ENCODE peak calls at places on chromosomes 16 and 17, in seven cellular contexts. P is IMR-90, Q is trophoblast cell, F is mesendoderm, E is mesenchymal stem cell, S is H1, J is neuronal stem cell. X is an unnamed sample.

GRCh38 chr17:44005865-44006580 is 1.6 kb downstream of the NAGS start:
- DNase-seq in F (peak), J (no peak), E (peak), P (no peak), S (no peak), Q (no peak), X (peak)

GRCh38 chr17:7293821-7294613 is 422 bp downstream of the YBX2 start:
- DNase-seq in F (peak), P (no peak), E (no peak), J (no peak), S (no peak), Q (peak), X (peak)

GRCh38 chr16:78195868-78196267 is 96.4 kb downstream of the WWOX start:
- DNase-seq in Q (no peak), F (no peak), P (no peak), S (no peak), E (no peak), J (no peak), X (no peak)

GRCh38 chr17:17824780-17825614 is 11.8 kb downstream of the SREBF1 start:
- DNase-seq in Q (no peak), E (peak), J (no peak), S (no peak), F (peak), P (no peak), X (peak)

GRCh38 chr16:340370-341091 is 12.0 kb downstream of the AXIN1 start:
- DNase-seq in E (no peak), J (no peak), Q (peak), F (no peak), S (no peak), P (no peak), X (no peak)

GRCh38 chr17:49104511-49105074 is 28.0 kb upstream of the B4GALNT2 start:
- DNase-seq in F (no peak), S (no peak), J (no peak), Q (no peak), E (peak), P (peak), X (no peak)

GRCh38 chr17:18041776-18042175 is 2.6 kb downstream of the GID4 start:
- DNase-seq in P (peak), S (no peak), F (no peak), E (peak), J (no peak), Q (peak), X (no peak)

GRCh38 chr17:17416400-17417360 is 60.1 kb upstream of the MED9 start:
- DNase-seq in S (no peak), Q (no peak), P (peak), F (no peak), E (peak), J (no peak), X (no peak)

GRCh38 chr16:84226026-84226425 is 13.8 kb downstream of the KCNG4 start:
- DNase-seq in J (no peak), Q (no peak), S (no peak), F (no peak), E (no peak), P (no peak), X (no peak)

GRCh38 chr16:12501727-12502457 is 301.8 kb downstream of the CPPED1 start:
- DNase-seq in Q (no peak), F (no peak), P (no peak), S (no peak), J (no peak), E (no peak), X (no peak)

GRCh38 chr17:57713140-57713539 is 32.0 kb downstream of the CCDC182 start:
- DNase-seq in J (no peak), E (no peak), Q (no peak), S (no peak), P (no peak), F (no peak), X (no peak)

GRCh38 chr17:62933986-62934385 is 32.0 kb upstream of the TANC2 start:
- DNase-seq in S (no peak), Q (peak), E (peak), P (no peak), F (no peak), J (no peak), X (no peak)

GRCh38 chr17:33639103-33639991 is 346.3 kb upstream of the ASIC2 start:
- DNase-seq in S (no peak), Q (no peak), E (no peak), P (no peak), J (no peak), F (no peak), X (no peak)

GRCh38 chr16:12896562-12896961 is 4.8 kb upstream of the SHISA9 start:
- DNase-seq in F (peak), S (no peak), P (no peak), Q (peak), E (peak), J (peak), X (peak)

GRCh38 chr16:17364319-17365210 is 106.2 kb downstream of the XYLT1 start:
- DNase-seq in E (no peak), S (no peak), F (no peak), J (no peak), P (peak), Q (no peak), X (no peak)

GRCh38 chr16:53087101-53087500 is 32.3 kb downstream of the CHD9 start:
- DNase-seq in E (no peak), P (peak), S (no peak), F (peak), Q (no peak), J (no peak), X (no peak)

DNA sequence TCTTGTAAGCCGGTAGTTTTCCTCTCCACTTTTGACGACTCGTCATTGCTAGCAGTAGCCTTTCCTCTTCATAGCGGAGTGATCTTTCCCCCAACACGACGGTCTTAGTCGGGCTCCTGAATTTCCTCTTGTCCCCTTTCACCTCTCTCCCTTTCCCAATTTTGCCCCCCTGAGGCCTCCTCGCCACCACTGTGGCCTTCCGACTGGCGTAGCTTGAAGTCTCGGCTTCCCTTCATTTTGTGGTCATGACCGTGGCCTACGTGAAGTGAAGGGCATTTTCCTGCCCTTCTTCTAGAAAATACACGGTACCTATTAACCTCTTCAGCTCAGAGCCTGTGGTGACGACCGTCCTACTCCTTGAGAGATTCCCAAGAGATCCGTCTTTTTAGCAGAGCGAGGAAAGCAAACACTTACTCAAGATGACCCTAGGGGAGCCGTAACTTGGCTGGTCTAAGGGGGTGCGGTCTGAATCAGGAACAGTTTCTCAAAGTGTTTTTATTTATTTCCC is 791 bp downstream of the PRKAR1A start:
- DNase-seq in F (peak), Q (peak), P (peak), E (peak), S (no peak), J (no peak), X (no peak)
- H3K23ac ChIP-seq in F (no peak), Q (no peak), P (peak), E (no peak), S (no peak), J (no peak), X (no peak)

GRCh38 chr16:73483934-73484712 is 436.2 kb upstream of the ZFHX3 start:
- DNase-seq in J (no peak), S (no peak), Q (no peak), E (no peak), F (peak), P (no peak), X (peak)

GRCh38 chr16:73480381-73480780 is 432.5 kb upstream of the ZFHX3 start:
- DNase-seq in J (no peak), F (peak), E (no peak), P (no peak), Q (no peak), S (no peak), X (peak)

DNA sequence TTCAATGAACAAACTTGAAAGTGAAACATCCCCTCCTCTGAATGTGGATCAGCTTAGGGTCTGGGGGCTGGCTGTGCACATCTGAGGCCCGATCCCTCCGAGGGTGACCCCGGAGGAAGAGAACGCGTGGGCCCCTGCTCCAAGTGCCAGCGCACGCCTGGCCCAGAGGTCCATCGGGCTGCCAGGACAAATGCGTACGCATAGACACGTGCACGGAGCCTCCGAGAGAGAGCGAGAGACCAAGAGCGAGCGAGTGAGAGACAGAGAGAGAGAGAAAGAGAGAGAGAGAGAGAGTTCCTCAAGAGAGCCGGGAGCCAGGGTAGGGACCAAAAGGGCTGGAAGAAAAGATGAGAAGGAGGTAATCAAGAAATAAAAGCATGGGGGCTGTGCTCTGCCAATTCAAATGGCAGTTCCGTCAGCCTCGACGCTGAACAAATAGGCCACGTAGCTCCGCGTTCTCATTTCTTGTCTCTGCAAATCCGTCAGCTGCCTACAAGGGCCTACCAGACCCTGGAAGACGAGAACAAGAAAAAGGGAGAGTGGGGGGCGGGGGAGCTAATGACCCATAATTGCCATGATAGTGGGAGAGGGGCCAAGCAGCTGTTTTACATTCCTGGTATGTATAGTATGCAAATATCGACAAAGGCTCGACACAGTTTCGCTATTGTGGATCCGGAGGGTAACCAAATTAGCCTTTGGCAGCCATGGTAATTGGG is 435.3 kb upstream of the ZFHX3 start:
- DNase-seq in P (no peak), S (peak), Q (no peak), E (no peak), J (peak), F (peak), X (peak)
- H3K23ac ChIP-seq in P (no peak), S (no peak), Q (no peak), E (no peak), J (peak), F (no peak), X (no peak)

GRCh38 chr17:76690596-76691280 is 20.0 kb downstream of the MXRA7 start:
- DNase-seq in P (no peak), E (no peak), Q (no peak), J (no peak), F (no peak), S (no peak), X (no peak)
- H3K23ac ChIP-seq in P (no peak), E (no peak), Q (no peak), J (no peak), F (no peak), S (no peak), X (no peak)

GRCh38 chr16:49874613-49875237 is 18.8 kb upstream of the ZNF423 start:
- DNase-seq in P (no peak), J (no peak), S (no peak), F (no peak), E (no peak), Q (no peak), X (no peak)
- H3K23ac ChIP-seq in P (no peak), J (no peak), S (no peak), F (no peak), E (no peak), Q (no peak), X (no peak)

DNA sequence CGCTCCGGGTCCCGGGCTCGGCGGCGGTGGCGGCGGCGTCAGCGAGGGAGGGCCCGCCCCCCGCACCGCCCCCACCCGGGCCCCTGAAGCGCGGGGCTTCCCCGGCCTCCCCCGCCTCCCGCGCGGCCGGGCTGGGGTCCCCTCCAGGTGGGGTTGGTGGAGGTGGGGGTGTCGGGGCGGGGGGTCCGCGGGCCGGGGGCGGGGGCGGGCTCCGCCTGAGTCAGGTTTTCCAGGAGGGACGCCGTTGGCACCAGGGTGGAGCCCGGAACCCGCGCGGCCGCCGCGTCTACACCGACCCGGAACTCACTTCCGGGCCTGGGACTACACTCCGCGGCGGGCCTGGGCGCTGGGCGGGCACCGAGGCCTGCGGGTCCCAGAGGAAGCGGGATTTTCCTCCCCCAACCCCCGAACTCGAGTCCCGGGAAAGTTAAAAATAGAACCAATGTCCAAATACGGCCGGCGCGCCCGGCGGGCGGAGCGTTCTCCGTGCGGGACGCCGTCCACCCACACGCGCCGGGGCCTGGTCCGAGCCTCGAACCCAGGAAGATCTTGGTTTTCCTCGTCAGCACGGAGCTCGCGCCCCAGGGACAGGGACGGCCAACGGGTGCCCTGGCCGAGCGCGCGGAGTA is 6.6 kb downstream of the MYO1C start:
- DNase-seq in F (peak), J (no peak), S (no peak), P (peak), E (peak), Q (peak), X (peak)
- H3K23ac ChIP-seq in F (no peak), J (peak), S (no peak), P (no peak), E (no peak), Q (no peak), X (no peak)

GRCh38 chr17:74019860-74020259 is 183.6 kb upstream of the RPL38 start:
- DNase-seq in J (no peak), Q (no peak), S (no peak), F (no peak), E (no peak), P (no peak), X (no peak)

GRCh38 chr17:74018116-74018515 is 185.4 kb upstream of the RPL38 start:
- DNase-seq in J (no peak), F (no peak), Q (no peak), P (no peak), S (no peak), E (no peak), X (no peak)

GRCh38 chr17:74016504-74016903 is 187.0 kb upstream of the RPL38 start:
- DNase-seq in Q (no peak), S (no peak), E (no peak), J (peak), F (no peak), P (no peak), X (no peak)

GRCh38 chr17:74017461-74017860 is 186.0 kb upstream of the RPL38 start:
- DNase-seq in J (no peak), P (no peak), F (no peak), S (no peak), Q (no peak), E (no peak), X (no peak)

DNA sequence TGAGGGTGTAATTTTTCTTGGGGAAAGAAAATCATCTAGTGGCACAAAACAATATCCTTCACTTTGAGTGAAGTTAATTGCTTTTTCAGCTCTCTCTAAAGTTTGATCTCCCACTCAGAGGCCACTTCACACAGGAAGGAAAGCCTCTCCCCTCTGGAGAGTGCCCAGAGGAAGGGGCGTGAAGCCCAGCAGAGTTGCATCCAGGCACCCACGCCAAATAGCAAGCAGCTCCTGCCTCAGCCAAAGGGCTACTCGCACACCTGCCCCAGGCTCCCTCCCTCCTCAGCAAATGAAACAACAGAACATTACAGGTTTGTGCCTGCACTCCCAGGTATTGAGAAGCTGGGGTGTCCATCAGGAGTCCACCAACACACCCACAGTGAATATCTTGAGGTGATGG is 183.0 kb upstream of the RPL38 start:
- DNase-seq in E (no peak), F (no peak), J (no peak), S (no peak), P (no peak), Q (no peak), X (no peak)
- H3K23ac ChIP-seq in E (no peak), F (no peak), J (no peak), S (no peak), P (no peak), Q (no peak), X (no peak)

DNA sequence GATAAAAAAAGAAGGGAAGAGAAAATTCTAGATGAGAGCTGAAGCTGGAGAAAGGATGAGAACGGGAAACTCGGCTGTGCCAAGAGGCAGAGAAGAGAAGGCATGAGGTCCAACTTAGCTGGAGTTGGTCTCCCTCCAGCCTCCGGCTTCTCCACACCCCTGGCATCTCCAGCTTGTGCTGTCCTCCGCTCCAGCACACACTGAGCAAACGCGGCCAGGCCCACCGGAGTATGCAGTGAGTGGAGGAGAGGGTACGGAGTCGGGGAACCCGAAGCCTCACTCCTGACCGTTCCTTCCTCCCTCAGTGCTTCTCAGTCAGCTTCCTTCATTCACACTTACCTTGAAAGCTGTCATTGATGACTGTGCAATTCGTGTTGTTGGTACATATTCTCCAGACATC is 37.2 kb downstream of the EMP2 start:
- DNase-seq in S (no peak), Q (no peak), P (no peak), J (no peak), E (no peak), F (no peak), X (no peak)
- H3K23ac ChIP-seq in S (no peak), Q (no peak), P (no peak), J (no peak), E (no peak), F (no peak), X (no peak)

DNA sequence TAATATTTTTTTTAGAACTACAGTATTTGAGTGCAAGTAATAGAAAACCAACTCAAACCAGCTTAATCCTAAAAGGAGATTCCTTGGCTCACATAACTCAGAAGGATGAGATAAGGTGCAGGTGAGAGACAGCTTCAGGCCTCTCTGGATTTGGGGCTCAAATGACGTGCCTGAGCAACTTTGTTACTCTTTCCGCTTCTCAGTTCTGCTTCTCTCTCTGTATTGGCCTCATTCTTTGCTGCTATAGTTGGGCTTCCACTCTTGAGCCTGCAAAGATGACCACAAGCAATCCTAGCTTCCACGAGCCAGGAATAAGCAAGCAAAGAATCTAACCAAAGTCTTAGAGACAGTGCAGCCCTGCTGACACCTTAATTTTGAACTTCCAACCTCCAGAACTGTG is 45.0 kb upstream of the NLK start:
- DNase-seq in F (peak), S (no peak), Q (no peak), P (no peak), J (no peak), E (no peak), X (no peak)
- H3K23ac ChIP-seq in F (no peak), S (no peak), Q (no peak), P (no peak), J (no peak), E (no peak), X (no peak)

DNA sequence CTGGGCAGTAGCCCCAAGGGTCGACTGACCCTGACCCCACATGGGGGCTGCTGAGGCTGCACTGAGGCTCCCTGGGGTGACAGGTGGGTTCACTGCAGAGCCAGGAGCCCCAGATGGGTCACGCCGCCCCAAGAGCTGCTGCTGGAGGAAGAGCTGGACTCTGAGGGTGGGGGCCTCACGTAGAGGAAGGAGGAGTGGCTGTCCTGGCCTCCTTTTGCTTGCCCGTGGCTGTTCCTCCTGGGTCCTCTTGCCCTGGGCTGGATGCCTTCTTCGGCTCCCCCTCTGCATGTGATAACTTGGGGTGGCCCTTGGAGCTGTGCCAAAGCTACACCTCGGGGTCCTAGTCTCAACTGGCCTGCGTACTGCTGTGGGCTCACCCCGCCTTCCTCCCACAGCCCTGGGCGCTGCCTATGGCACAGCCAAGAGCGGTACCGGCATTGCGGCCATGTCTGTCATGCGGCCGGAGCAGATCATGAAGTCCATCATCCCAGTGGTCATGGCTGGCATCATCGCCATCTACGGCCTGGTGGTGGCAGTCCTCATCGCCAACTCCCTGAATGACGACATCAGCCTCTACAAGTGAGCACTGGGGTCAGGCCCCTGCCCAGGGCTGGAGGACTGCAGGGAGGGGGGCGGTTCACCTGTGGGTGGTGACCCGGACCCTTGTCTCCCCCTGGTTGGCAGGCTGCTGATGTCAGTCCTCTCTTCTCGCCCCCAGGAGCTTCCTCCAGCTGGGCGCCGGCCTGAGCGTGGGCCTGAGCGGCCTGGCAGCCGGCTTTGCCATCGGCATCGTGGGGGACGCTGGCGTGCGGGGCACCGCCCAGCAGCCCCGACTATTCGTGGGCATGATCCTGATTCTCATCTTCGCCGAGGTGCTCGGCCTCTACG is 1.1 kb upstream of the AMDHD2 start:
- DNase-seq in J (no peak), Q (no peak), E (no peak), P (no peak), F (no peak), S (no peak), X (peak)
- H3K23ac ChIP-seq in J (no peak), Q (no peak), E (no peak), P (no peak), F (no peak), S (no peak), X (no peak)

X was measured in H9.